ENCODE peak calls at places on chromosomes 12 and 14, in four cellular contexts. X, S, E and F are unnamed samples.

GRCh38 chr14:100533647-100534485 is 53.4 kb downstream of the BEGAIN start:
- DNase-seq in X (no peak), S (peak; percentile 59), E (no peak), F (no peak)

GRCh38 chr12:32917094-32917611 is 20.6 kb upstream of the PKP2 start:
- DNase-seq in X (no peak), S (no peak), E (no peak), F (no peak)

GRCh38 chr12:92297932-92298681 is 152.5 kb upstream of the BTG1 start:
- DNase-seq in X (no peak), S (no peak), E (no peak), F (no peak)

GRCh38 chr14:43540948-43541347 is 966.1 kb downstream of the FSCB start:
- DNase-seq in X (no peak), S (peak; percentile 3), E (peak; percentile 40), F (peak; percentile 2)

GRCh38 chr14:57982802-57983201 is 116.9 kb upstream of the SLC35F4 start:
- DNase-seq in X (no peak), S (no peak), E (no peak), F (no peak)

GRCh38 chr12:120784804-120785203 is 59.2 kb downstream of the ACADS start:
- DNase-seq in X (no peak), S (no peak), E (no peak), F (no peak)

GRCh38 chr14:96125536-96125935 is 79.1 kb upstream of the BDKRB2 start:
- DNase-seq in X (no peak), S (no peak), E (no peak), F (no peak)

GRCh38 chr12:68432622-68433021 is 100.5 kb upstream of the MDM1 start:
- DNase-seq in X (no peak), S (no peak), E (no peak), F (no peak)

GRCh38 chr12:31929140-31929526 is 30.1 kb upstream of the RESF1 start:
- DNase-seq in X (no peak), S (no peak), E (no peak), F (no peak)

DNA sequence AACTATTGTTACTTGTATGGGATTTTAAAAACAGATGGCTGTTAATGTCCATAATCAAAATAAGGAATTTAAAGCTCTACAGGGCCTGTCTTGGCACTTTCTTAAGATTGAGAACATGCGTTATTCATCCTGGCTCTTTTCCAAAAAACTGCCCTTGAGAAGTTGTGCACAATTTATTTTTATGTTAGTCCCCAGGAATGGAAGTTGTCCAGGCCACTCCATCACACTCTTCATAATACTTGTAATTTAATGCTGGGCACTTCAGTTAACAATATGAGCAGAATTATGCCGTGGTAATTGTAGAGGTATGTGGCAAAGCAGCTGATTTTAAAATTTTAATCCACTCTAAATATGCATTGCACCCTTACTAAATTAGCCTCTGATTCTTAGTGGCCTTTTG is 51.8 kb upstream of the REP15 start:
- DNase-seq in X (no peak), S (no peak), E (no peak), F (no peak)
- TF ChIP-seq PBX3 in X (no peak), S (peak; percentile 89), E (no peak), F (no peak)

GRCh38 chr14:104930526-104931322 is 6.0 kb downstream of the PLD4 start:
- DNase-seq in X (no peak), S (no peak), E (no peak), F (no peak)
- TF ChIP-seq PBX3 in X (no peak), S (no peak), E (no peak), F (no peak)

DNA sequence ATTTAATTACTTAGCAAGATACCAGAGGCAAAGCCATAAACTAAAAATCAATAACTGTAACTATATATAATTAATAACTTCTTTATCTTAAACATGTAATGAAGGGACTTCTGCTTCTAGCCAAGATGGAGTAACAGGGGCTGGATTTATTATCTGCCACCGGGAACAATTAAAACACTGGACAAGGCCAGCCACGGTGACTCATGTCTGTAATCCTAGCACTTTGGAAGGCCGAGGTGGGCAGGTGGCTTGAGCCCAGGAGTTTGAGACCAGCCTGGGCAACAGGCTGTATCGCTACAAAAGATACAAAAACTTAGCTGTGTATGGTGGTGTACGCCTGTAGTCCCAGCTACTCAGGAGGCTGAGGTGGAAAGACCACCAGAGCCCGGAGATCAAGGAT is 113.6 kb downstream of the TAOK3 start:
- DNase-seq in X (no peak), S (no peak), E (no peak), F (no peak)
- TF ChIP-seq PBX3 in X (no peak), S (no peak), E (no peak), F (no peak)

DNA sequence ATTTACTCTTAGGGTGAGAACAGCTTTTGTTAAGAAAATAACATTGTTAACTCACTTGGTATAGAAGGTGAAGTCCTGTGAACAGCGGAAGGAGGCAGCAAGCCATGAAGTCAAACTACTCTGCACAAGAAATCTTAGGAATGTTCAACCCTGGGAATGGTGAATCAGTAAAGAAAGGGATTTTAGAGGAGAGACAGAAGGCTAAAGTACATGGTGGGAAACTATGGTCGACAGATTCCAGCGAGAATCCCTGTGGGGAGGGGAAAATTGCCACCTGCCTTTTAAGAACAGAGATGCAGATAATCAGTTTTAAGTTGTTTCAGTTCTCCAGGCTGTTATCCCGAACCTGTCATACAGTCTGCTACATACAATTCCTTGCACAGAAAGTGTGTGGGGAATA is 63.2 kb upstream of the PTPRR start:
- DNase-seq in X (no peak), S (no peak), E (no peak), F (no peak)
- TF ChIP-seq PBX3 in X (no peak), S (no peak), E (no peak), F (no peak)

DNA sequence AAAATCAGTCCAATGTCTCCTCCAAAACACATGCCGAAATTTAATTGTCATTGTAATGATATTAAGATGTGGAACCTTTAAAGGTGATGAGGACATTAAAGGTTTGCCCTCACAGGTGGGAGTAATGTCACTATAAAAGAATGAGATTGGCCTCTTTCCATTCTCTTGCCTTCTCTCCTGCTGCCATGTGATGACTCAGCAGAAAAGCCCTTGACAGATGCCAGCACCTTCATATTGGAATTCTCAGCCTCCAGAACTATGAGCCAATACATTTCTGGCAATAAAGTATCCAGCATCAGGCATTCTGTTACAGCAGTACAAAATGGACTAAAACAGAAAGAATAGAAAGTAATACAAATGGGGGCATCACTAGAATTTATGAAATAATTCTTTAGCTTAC is 609.7 kb downstream of the SLC16A7 start:
- DNase-seq in X (no peak), S (no peak), E (no peak), F (no peak)
- TF ChIP-seq PBX3 in X (no peak), S (peak; percentile 17), E (no peak), F (no peak)